ENCODE peak calls at places on chromosomes 1 and 21, in nine cellular contexts. E is aorta; Z is left ventricle myocardium inferior; B is naive thymus-derived CD4-positive, alpha-beta T cell; Q is heart right ventricle; A is tibial artery; I is tibial nerve; F is stomach; X is psoas muscle. V is an unnamed sample.
A peak's percentile ranks its signal among the peaks of the same experiment; 100 is the strongest.

GRCh38 chr1:152495066-152495675 is 15.4 kb upstream of the LCE5A start:
- DNase-seq in Z (no peak), A (no peak), F (no peak), X (no peak), Q (no peak), B (no peak), E (no peak), I (no peak), V (no peak)

GRCh38 chr1:18913065-18913502 is 10.7 kb upstream of the ALDH4A1 start:
- DNase-seq in B (peak; percentile 54), X (peak; percentile 87), A (peak; percentile 82), Z (peak; percentile 84), E (peak; percentile 94), Q (peak; percentile 85), I (peak; percentile 68), F (peak; percentile 86), V (peak; percentile 74)

GRCh38 chr1:247409869-247410544 is 6.0 kb upstream of the NLRP3 start:
- DNase-seq in B (peak; percentile 26), Q (no peak), E (no peak), X (no peak), F (no peak), A (no peak), I (no peak), Z (no peak), V (no peak)

GRCh38 chr21:20774737-20775136 is 223.5 kb upstream of the NCAM2 start:
- DNase-seq in I (no peak), Q (no peak), A (no peak), F (no peak), E (no peak), X (no peak), Z (no peak), B (no peak), V (no peak)

GRCh38 chr1:238176441-238176840 is 285.7 kb upstream of the ZP4 start:
- DNase-seq in I (no peak), A (no peak), X (no peak), Q (no peak), Z (no peak), E (no peak), B (no peak), F (no peak), V (no peak)

GRCh38 chr1:226937940-226938725 is 2.0 kb upstream of the COQ8A start:
- DNase-seq in E (no peak), A (no peak), Z (no peak), X (no peak), B (no peak), F (no peak), Q (no peak), I (no peak), V (no peak)

GRCh38 chr1:60280256-60280655 is 206.7 kb upstream of the C1orf87 start:
- DNase-seq in F (no peak), A (no peak), Q (no peak), E (no peak), X (no peak), I (peak; percentile 12), Z (no peak), B (no peak), V (no peak)

GRCh38 chr1:170290226-170290625 is 144.5 kb downstream of the NTMT2 start:
- DNase-seq in Q (no peak), I (no peak), Z (no peak), E (no peak), F (no peak), X (no peak), A (no peak), B (no peak), V (no peak)

GRCh38 chr1:19735419-19736127 is 64.1 kb downstream of the TMCO4 start:
- DNase-seq in A (peak; percentile 86), E (peak; percentile 92), Q (peak; percentile 65), Z (peak; percentile 66), I (peak; percentile 74), F (no peak), B (no peak), X (peak; percentile 78), V (peak; percentile 3)

DNA sequence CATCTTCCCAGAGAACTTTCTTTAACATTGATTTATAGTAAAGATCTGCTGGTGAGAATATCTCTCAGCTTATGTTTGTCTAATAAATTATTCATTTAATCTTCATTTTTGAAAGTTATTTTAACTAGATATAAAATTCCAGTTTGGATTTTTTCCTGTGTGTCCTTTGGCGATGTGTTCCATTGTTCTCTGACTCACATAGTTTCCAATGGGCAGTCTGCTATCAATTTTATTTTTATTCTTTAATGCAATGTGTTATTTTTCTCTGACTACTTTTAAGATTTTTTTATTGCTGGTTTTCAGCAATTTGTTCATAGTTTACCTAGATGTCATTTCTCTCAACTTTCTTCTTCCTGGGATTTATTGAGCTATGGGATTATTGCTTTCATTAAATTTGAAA is 325.2 kb upstream of the POGK start:
- DNase-seq in Q (no peak), E (no peak), Z (no peak), I (no peak), X (no peak), F (no peak), B (no peak), A (no peak), V (no peak)
- H3K27ac ChIP-seq in Q (no peak overlapping the region), E (no peak overlapping the region), Z (no peak overlapping the region), I (no peak overlapping the region), X (no peak overlapping the region), F (no peak overlapping the region), B (no peak overlapping the region), A (no peak overlapping the region), V (no peak overlapping the region)

GRCh38 chr1:203034422-203035110 is 8.3 kb downstream of the PPFIA4 start:
- DNase-seq in F (no peak), B (no peak), X (no peak), A (no peak), Q (no peak), I (no peak), Z (no peak), E (no peak), V (no peak)

GRCh38 chr1:203031467-203031866 is 5.2 kb downstream of the PPFIA4 start:
- DNase-seq in F (no peak), B (no peak), Z (no peak), A (no peak), Q (no peak), X (no peak), I (no peak), E (no peak), V (no peak)

GRCh38 chr1:203033917-203034316 is 7.6 kb downstream of the PPFIA4 start:
- DNase-seq in A (no peak), X (no peak), F (no peak), Q (no peak), I (no peak), Z (no peak), E (no peak), B (no peak), V (no peak)

GRCh38 chr1:203035111-203036000 is 9.1 kb downstream of the PPFIA4 start:
- DNase-seq in I (no peak), E (no peak), A (no peak), Q (no peak), B (no peak), Z (no peak), F (no peak), X (peak; percentile 59), V (no peak)

GRCh38 chr1:203033287-203033686 is 7.0 kb downstream of the PPFIA4 start:
- DNase-seq in X (no peak), F (no peak), Q (no peak), B (no peak), A (no peak), E (no peak), I (no peak), Z (no peak), V (no peak)
- H3K27ac ChIP-seq in X (peak overlapping the region; percentile 34), F (no peak overlapping the region), Q (no peak overlapping the region), B (no peak overlapping the region), A (no peak overlapping the region), E (no peak overlapping the region), I (no peak overlapping the region), Z (no peak overlapping the region), V (no peak overlapping the region)

GRCh38 chr1:212230329-212230728 is 54.9 kb upstream of the PPP2R5A start:
- DNase-seq in E (no peak), Z (no peak), B (no peak), X (no peak), I (no peak), Q (no peak), A (no peak), F (no peak), V (no peak)

GRCh38 chr1:212229654-212230053 is 55.6 kb upstream of the PPP2R5A start:
- DNase-seq in E (no peak), B (no peak), F (no peak), Q (no peak), I (no peak), A (no peak), Z (no peak), X (no peak), V (no peak)

GRCh38 chr1:212228076-212228475 is 57.1 kb upstream of the PPP2R5A start:
- DNase-seq in E (no peak), Q (no peak), Z (no peak), X (no peak), A (no peak), F (no peak), B (no peak), I (no peak), V (no peak)

GRCh38 chr1:212226467-212226866 is 58.7 kb upstream of the PPP2R5A start:
- DNase-seq in E (no peak), X (no peak), Z (no peak), I (no peak), Q (no peak), A (no peak), B (no peak), F (no peak), V (no peak)

DNA sequence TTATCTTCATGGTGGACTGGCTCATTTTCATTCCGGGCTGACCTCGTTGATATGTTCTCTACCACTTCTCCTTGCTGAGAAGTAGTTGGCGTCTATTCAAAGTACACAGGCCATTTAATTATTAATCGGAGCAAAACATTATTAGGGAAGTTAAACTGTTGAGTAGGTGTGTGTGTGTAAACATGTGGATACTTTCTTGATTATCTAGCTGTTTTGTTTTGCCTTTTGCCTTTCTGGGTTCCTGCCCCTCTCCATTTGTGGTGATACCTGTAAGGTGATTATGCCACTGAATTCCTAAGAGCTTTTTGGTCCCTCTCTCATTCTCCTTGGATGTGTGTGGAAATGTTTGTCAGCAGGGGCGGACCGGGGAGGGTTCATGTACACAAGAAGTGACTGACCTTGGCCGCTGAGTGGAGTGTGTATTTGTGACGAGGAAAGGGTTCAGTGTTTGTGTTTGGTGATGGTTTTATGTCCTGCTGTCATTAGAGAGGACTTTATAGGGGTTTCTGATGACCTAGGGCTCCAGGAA is 56.6 kb upstream of the PPP2R5A start:
- DNase-seq in F (peak; percentile 72), A (no peak), X (no peak), Z (no peak), E (no peak), B (no peak), Q (no peak), I (no peak), V (no peak)
- H3K27ac ChIP-seq in F (peak overlapping the region; percentile 67), A (no peak overlapping the region), X (no peak overlapping the region), Z (no peak overlapping the region), E (no peak overlapping the region), B (no peak overlapping the region), Q (no peak overlapping the region), I (no peak overlapping the region), V (no peak overlapping the region)

DNA sequence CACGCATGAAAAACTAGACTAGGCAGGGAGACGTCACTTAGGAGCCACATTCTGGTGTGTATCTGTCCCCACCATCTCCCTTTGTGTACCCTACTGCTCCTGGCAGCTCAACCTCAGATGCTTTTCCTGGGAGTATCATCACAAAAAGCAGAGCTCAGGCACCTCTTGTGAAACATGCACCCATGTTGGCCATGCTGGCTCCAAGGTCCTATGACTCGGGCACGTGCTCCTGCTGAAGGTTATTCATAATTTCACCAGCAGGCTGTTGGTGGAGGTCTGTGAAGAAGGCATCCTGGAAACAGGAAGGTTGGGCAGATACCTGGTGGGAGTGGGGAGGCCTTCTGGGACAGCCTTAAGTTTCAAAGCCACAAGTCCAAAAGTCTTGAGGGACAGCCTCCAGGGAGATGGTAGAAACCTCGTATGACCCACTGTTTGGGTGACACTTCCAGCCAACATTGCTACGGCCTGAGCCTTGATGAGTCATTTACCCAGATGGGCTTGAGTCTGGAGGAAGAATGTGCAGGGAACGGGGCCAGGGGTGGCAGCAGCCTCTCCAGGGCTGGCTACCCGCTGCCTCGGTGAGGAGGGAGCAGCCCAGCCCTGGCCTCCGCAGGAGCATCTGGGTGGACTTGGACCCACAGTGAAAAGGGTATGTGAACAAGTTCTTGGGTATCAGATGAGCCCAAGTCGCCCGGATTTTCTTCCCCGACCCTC is 75.8 kb downstream of the PGBD5 start:
- DNase-seq in F (no peak), X (peak; percentile 65), B (no peak), A (no peak), Z (no peak), Q (peak; percentile 21), I (no peak), E (no peak), V (no peak)
- H3K27ac ChIP-seq in F (no peak overlapping the region), X (peak overlapping the region; percentile 49), B (no peak overlapping the region), A (no peak overlapping the region), Z (no peak overlapping the region), Q (no peak overlapping the region), I (no peak overlapping the region), E (no peak overlapping the region), V (peak overlapping the region; percentile 41)